ENCODE peak calls at places on chromosomes 2 and 18, in seven cellular contexts. One of them, this sample, is unnamed.

GRCh38 chr18:47251289-47252120 is at the start of gene SKOR2:
- DNase-seq in A549: no peak
- DNase-seq in fibroblast of lung: peak; percentile 2
- DNase-seq in Peyer's patch: no peak
- DNase-seq in upper lobe of left lung: no peak
- DNase-seq in CD8-positive, alpha-beta memory T cell: no peak
- DNase-seq in thoracic aorta: no peak
- DNase-seq in this sample: no peak

GRCh38 chr18:4236940-4237686 is 218.0 kb downstream of the DLGAP1 start:
- DNase-seq in upper lobe of left lung: no peak
- DNase-seq in Peyer's patch: no peak
- DNase-seq in CD8-positive, alpha-beta memory T cell: no peak
- DNase-seq in fibroblast of lung: no peak
- DNase-seq in thoracic aorta: no peak
- DNase-seq in A549: no peak
- DNase-seq in this sample: no peak

GRCh38 chr18:80191264-80191663 is 56.0 kb downstream of the PARD6G start:
- DNase-seq in upper lobe of left lung: no peak
- DNase-seq in Peyer's patch: peak; percentile 29
- DNase-seq in fibroblast of lung: no peak
- DNase-seq in thoracic aorta: no peak
- DNase-seq in A549: no peak
- DNase-seq in CD8-positive, alpha-beta memory T cell: no peak
- DNase-seq in this sample: no peak

GRCh38 chr18:1392046-1392445 is 487.4 kb downstream of the ADCYAP1 start:
- DNase-seq in fibroblast of lung: no peak
- DNase-seq in upper lobe of left lung: no peak
- DNase-seq in Peyer's patch: no peak
- DNase-seq in thoracic aorta: no peak
- DNase-seq in CD8-positive, alpha-beta memory T cell: no peak
- DNase-seq in A549: no peak
- DNase-seq in this sample: no peak

GRCh38 chr2:151761687-151762086 is 27.4 kb upstream of the NEB start:
- DNase-seq in Peyer's patch: no peak
- DNase-seq in thoracic aorta: no peak
- DNase-seq in fibroblast of lung: no peak
- DNase-seq in upper lobe of left lung: no peak
- DNase-seq in A549: no peak
- DNase-seq in CD8-positive, alpha-beta memory T cell: no peak
- DNase-seq in this sample: no peak

GRCh38 chr18:27839141-27839540 is 337.8 kb downstream of the CDH2 start:
- DNase-seq in thoracic aorta: no peak
- DNase-seq in fibroblast of lung: peak; percentile 98
- DNase-seq in CD8-positive, alpha-beta memory T cell: no peak
- DNase-seq in Peyer's patch: no peak
- DNase-seq in upper lobe of left lung: no peak
- DNase-seq in A549: peak; percentile 27
- DNase-seq in this sample: peak; percentile 87

GRCh38 chr2:156320491-156320896 is 12.0 kb downstream of the NR4A2 start:
- DNase-seq in upper lobe of left lung: peak; percentile 25
- DNase-seq in fibroblast of lung: peak; percentile 46
- DNase-seq in thoracic aorta: no peak
- DNase-seq in CD8-positive, alpha-beta memory T cell: no peak
- DNase-seq in Peyer's patch: peak; percentile 57
- DNase-seq in A549: no peak
- DNase-seq in this sample: no peak

GRCh38 chr2:70789304-70790078 is 952 bp downstream of the FIGLA start:
- DNase-seq in CD8-positive, alpha-beta memory T cell: peak; percentile 36
- DNase-seq in thoracic aorta: no peak
- DNase-seq in Peyer's patch: peak; percentile 62
- DNase-seq in A549: peak; percentile 85
- DNase-seq in fibroblast of lung: peak; percentile 50
- DNase-seq in upper lobe of left lung: peak; percentile 63
- DNase-seq in this sample: no peak

GRCh38 chr18:23900979-23901378 is 113.6 kb upstream of the TTC39C start:
- DNase-seq in thoracic aorta: no peak
- DNase-seq in upper lobe of left lung: no peak
- DNase-seq in CD8-positive, alpha-beta memory T cell: no peak
- DNase-seq in fibroblast of lung: peak; percentile 63
- DNase-seq in A549: no peak
- DNase-seq in Peyer's patch: no peak
- DNase-seq in this sample: no peak

GRCh38 chr2:218622606-218623238 is 15.0 kb downstream of the PLCD4 start:
- DNase-seq in CD8-positive, alpha-beta memory T cell: no peak
- DNase-seq in upper lobe of left lung: no peak
- DNase-seq in fibroblast of lung: peak; percentile 21
- DNase-seq in Peyer's patch: no peak
- DNase-seq in A549: no peak
- DNase-seq in thoracic aorta: no peak
- DNase-seq in this sample: no peak

GRCh38 chr2:127094509-127095366 is 12.2 kb downstream of the BIN1 start:
- DNase-seq in fibroblast of lung: peak; percentile 51
- DNase-seq in Peyer's patch: no peak
- DNase-seq in CD8-positive, alpha-beta memory T cell: no peak
- DNase-seq in A549: peak; percentile 43
- DNase-seq in thoracic aorta: no peak
- DNase-seq in upper lobe of left lung: peak; percentile 54
- DNase-seq in this sample: peak; percentile 69

GRCh38 chr2:191789791-191790190 is 57.1 kb downstream of the CAVIN2 start:
- DNase-seq in upper lobe of left lung: no peak
- DNase-seq in thoracic aorta: no peak
- DNase-seq in A549: no peak
- DNase-seq in Peyer's patch: no peak
- DNase-seq in CD8-positive, alpha-beta memory T cell: no peak
- DNase-seq in fibroblast of lung: peak; percentile 84
- DNase-seq in this sample: no peak

GRCh38 chr2:20625491-20625919 is 25.4 kb downstream of the HS1BP3 start:
- DNase-seq in thoracic aorta: no peak
- DNase-seq in A549: no peak
- DNase-seq in Peyer's patch: peak; percentile 40
- DNase-seq in upper lobe of left lung: no peak
- DNase-seq in CD8-positive, alpha-beta memory T cell: no peak
- DNase-seq in fibroblast of lung: no peak
- DNase-seq in this sample: no peak

GRCh38 chr2:37645836-37646235 is 25.6 kb downstream of the CDC42EP3 start:
- DNase-seq in thoracic aorta: no peak
- DNase-seq in fibroblast of lung: no peak
- DNase-seq in Peyer's patch: no peak
- DNase-seq in upper lobe of left lung: no peak
- DNase-seq in A549: no peak
- DNase-seq in CD8-positive, alpha-beta memory T cell: no peak
- DNase-seq in this sample: peak; percentile 51
- H3K4me1 ChIP-seq in thoracic aorta: peaks cover 92% of the 10 kb centered on the region
- H3K4me1 ChIP-seq in fibroblast of lung: peaks cover 20% of the 10 kb centered on the region
- H3K4me1 ChIP-seq in Peyer's patch: no peaks in the 10 kb centered on the region
- H3K4me1 ChIP-seq in upper lobe of left lung: peaks cover 55% of the 10 kb centered on the region
- H3K4me1 ChIP-seq in A549: peaks cover 43% of the 10 kb centered on the region
- H3K4me1 ChIP-seq in CD8-positive, alpha-beta memory T cell: peaks cover 68% of the 10 kb centered on the region
- H3K4me1 ChIP-seq in this sample: peaks cover 43% of the 10 kb centered on the region

GRCh38 chr2:168137510-168138180 is 109.8 kb downstream of the STK39 start:
- DNase-seq in thoracic aorta: no peak
- DNase-seq in fibroblast of lung: no peak
- DNase-seq in A549: no peak
- DNase-seq in Peyer's patch: no peak
- DNase-seq in CD8-positive, alpha-beta memory T cell: no peak
- DNase-seq in upper lobe of left lung: no peak
- DNase-seq in this sample: no peak

GRCh38 chr2:168136392-168136977 is 110.9 kb downstream of the STK39 start:
- DNase-seq in upper lobe of left lung: no peak
- DNase-seq in CD8-positive, alpha-beta memory T cell: no peak
- DNase-seq in A549: peak; percentile 15
- DNase-seq in thoracic aorta: no peak
- DNase-seq in Peyer's patch: no peak
- DNase-seq in fibroblast of lung: peak; percentile 45
- DNase-seq in this sample: peak; percentile 25

GRCh38 chr2:168138911-168139310 is 108.5 kb downstream of the STK39 start:
- DNase-seq in fibroblast of lung: no peak
- DNase-seq in Peyer's patch: no peak
- DNase-seq in CD8-positive, alpha-beta memory T cell: no peak
- DNase-seq in upper lobe of left lung: no peak
- DNase-seq in A549: no peak
- DNase-seq in thoracic aorta: no peak
- DNase-seq in this sample: no peak

GRCh38 chr2:168139791-168140190 is 107.6 kb downstream of the STK39 start:
- DNase-seq in Peyer's patch: no peak
- DNase-seq in thoracic aorta: no peak
- DNase-seq in fibroblast of lung: peak; percentile 74
- DNase-seq in CD8-positive, alpha-beta memory T cell: no peak
- DNase-seq in upper lobe of left lung: no peak
- DNase-seq in A549: no peak
- DNase-seq in this sample: no peak

DNA sequence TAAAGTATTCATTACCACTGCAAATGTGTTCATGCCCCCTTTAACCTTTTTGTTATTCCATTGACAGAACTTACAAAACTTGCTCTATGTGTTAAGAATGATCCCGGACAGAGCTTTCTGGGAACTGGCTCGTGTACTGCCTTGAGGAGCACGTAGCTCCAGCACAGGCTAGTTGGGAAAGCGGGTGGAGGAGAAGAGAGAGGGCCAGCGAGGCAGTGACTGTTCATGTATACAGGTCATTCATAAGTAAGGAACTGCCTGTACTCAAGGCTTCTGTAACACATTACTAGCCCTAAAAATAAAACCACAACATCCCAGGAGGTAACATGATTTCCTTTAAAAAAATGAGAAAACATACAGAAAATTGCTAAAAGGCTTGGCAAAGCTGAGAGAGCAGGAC is 109.0 kb downstream of the STK39 start:
- DNase-seq in Peyer's patch: no peak
- DNase-seq in CD8-positive, alpha-beta memory T cell: no peak
- DNase-seq in upper lobe of left lung: no peak
- DNase-seq in fibroblast of lung: no peak
- DNase-seq in thoracic aorta: no peak
- DNase-seq in A549: no peak
- DNase-seq in this sample: no peak
- H3K27ac ChIP-seq in Peyer's patch: no peak overlapping the region
- H3K27ac ChIP-seq in CD8-positive, alpha-beta memory T cell: no peak overlapping the region
- H3K27ac ChIP-seq in upper lobe of left lung: no peak overlapping the region
- H3K27ac ChIP-seq in fibroblast of lung: no peak overlapping the region
- H3K27ac ChIP-seq in thoracic aorta: no peak overlapping the region
- H3K27ac ChIP-seq in A549: no peak overlapping the region
- H3K27ac ChIP-seq in this sample: no peak overlapping the region

DNA sequence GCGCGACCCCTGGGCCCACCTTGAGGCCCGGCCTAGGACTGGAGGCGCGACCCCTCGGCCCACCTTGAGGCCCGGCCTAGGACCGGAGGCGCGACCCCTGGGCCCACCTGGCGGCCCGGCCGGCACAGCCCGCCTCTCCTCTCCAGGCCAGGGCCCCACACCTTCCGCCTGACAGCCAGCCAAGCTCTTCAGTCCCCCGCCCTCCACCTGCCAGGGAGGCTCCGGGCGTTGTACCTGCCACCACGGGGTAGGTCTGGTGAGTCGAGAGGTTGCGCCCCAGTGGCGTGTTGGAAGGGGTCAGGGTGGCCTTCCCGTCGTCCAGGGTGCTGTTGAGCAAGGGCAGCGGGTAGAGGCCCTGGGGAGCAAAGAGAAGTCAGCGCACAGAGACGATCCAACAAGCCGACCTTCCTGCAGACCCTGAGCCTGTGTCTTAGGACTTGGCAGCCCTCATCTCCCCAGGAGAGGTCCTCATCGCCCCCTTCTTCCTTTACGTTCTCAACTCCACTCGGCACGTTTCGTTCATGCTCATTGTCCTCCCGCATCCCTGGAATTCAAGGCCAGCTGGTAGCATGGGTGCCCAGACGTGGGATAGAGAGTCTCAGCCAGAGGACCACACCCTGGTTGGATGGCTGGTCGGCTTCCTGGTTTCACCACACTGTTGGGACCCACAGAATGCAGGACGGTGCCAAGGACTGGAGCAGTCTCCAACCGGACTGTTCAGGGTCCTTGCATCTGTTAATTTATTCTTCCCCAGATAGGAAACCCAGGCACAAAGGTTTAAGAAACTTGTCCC is 42.2 kb downstream of the PAX8 start:
- DNase-seq in upper lobe of left lung: peak; percentile 52
- DNase-seq in thoracic aorta: no peak
- DNase-seq in A549: no peak
- DNase-seq in fibroblast of lung: no peak
- DNase-seq in Peyer's patch: no peak
- DNase-seq in CD8-positive, alpha-beta memory T cell: no peak
- DNase-seq in this sample: no peak
- H3K4me3 ChIP-seq in upper lobe of left lung: no peak overlapping the region
- H3K4me3 ChIP-seq in thoracic aorta: peak overlapping the region; percentile 72
- H3K4me3 ChIP-seq in A549: no peak overlapping the region
- H3K4me3 ChIP-seq in fibroblast of lung: no peak overlapping the region
- H3K4me3 ChIP-seq in Peyer's patch: peak overlapping the region; percentile 49
- H3K4me3 ChIP-seq in CD8-positive, alpha-beta memory T cell: no peak overlapping the region
- H3K4me3 ChIP-seq in this sample: no peak overlapping the region

GRCh38 chr2:55013936-55014335 is 36.3 kb downstream of the RTN4 start:
- DNase-seq in upper lobe of left lung: no peak
- DNase-seq in CD8-positive, alpha-beta memory T cell: no peak
- DNase-seq in Peyer's patch: no peak
- DNase-seq in fibroblast of lung: no peak
- DNase-seq in A549: no peak
- DNase-seq in thoracic aorta: no peak
- DNase-seq in this sample: no peak

GRCh38 chr2:55011741-55012574 is 38.3 kb downstream of the RTN4 start:
- DNase-seq in A549: no peak
- DNase-seq in Peyer's patch: no peak
- DNase-seq in CD8-positive, alpha-beta memory T cell: no peak
- DNase-seq in upper lobe of left lung: no peak
- DNase-seq in fibroblast of lung: no peak
- DNase-seq in thoracic aorta: no peak
- DNase-seq in this sample: no peak

GRCh38 chr2:55010915-55011314 is 39.3 kb downstream of the RTN4 start:
- DNase-seq in A549: no peak
- DNase-seq in thoracic aorta: no peak
- DNase-seq in upper lobe of left lung: peak; percentile 83
- DNase-seq in CD8-positive, alpha-beta memory T cell: no peak
- DNase-seq in fibroblast of lung: peak; percentile 29
- DNase-seq in Peyer's patch: no peak
- DNase-seq in this sample: no peak

GRCh38 chr2:55014962-55015939 is 35.0 kb downstream of the RTN4 start:
- DNase-seq in upper lobe of left lung: peak; percentile 56
- DNase-seq in fibroblast of lung: peak; percentile 70
- DNase-seq in Peyer's patch: peak; percentile 80
- DNase-seq in A549: peak; percentile 71
- DNase-seq in thoracic aorta: no peak
- DNase-seq in CD8-positive, alpha-beta memory T cell: no peak
- DNase-seq in this sample: peak; percentile 51

DNA sequence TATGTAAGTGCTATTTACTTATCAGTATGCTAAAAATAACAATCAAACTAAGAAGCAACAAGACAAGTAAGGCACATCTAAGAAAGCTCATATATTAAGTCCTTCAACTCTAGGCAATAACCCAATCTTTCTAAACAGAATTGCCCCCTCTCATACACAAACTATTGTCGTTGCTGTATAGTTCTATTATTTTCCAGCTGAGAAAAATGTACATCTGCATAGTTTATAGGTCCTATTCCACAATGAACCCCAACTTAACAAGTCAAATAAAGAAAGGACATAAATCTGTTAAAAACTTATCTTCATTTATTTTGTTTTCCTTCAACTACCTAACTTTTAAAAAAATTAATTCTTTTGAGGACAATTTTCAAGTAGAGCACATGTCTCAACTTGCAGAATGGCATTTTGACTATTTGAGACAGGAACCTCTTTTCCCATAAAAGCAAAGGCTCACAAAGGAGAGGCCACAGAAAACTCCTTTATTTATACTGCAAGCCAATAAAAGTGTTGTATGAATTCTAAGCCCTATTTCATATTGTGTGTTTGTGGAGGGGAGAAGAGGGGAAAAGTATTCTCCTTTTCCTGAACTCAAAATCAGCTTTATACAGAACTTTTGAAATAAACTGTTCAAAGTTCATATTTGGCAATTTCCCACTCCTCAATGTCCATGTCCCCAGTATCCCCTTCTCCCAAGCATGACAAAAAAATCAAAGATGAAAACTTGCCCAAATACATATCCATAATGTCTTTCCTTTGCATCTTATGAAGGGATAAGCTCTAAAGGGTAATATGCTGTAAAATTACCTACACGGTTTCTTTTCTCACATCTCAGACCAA is 37.4 kb downstream of the RTN4 start:
- DNase-seq in Peyer's patch: no peak
- DNase-seq in thoracic aorta: no peak
- DNase-seq in upper lobe of left lung: no peak
- DNase-seq in A549: no peak
- DNase-seq in fibroblast of lung: no peak
- DNase-seq in CD8-positive, alpha-beta memory T cell: no peak
- DNase-seq in this sample: no peak
- H3K4me1 ChIP-seq in Peyer's patch: no peaks in the 10 kb centered on the region
- H3K4me1 ChIP-seq in thoracic aorta: peaks cover 84% of the 10 kb centered on the region
- H3K4me1 ChIP-seq in upper lobe of left lung: peaks cover 75% of the 10 kb centered on the region
- H3K4me1 ChIP-seq in A549: peaks cover 90% of the 10 kb centered on the region
- H3K4me1 ChIP-seq in fibroblast of lung: peaks cover 18% of the 10 kb centered on the region
- H3K4me1 ChIP-seq in CD8-positive, alpha-beta memory T cell: peaks cover 25% of the 10 kb centered on the region
- H3K4me1 ChIP-seq in this sample: peaks cover 51% of the 10 kb centered on the region

This sample was measured in SJSA1.